ENCODE peak calls at places on chromosomes 16 and 17, in nine cellular contexts. V, Y, H, Q, B, S, T, I and G are unnamed samples.

GRCh38 chr16:83233153-83233552 is 574.6 kb upstream of the HSBP1 start:
- DNase-seq in V (no peak), Y (no peak), H (no peak), Q (no peak), B (no peak), S (no peak), T (no peak), I (no peak), G (no peak)

GRCh38 chr16:4511441-4512082 is 27.0 kb downstream of the CDIP1 start:
- DNase-seq in V (peak), Y (peak), H (no peak), Q (peak), B (peak), S (peak), T (peak), I (peak), G (peak)

GRCh38 chr17:7179317-7180254 is at the start of gene ASGR1:
- DNase-seq in V (no peak), Y (peak), H (no peak), Q (no peak), B (no peak), S (no peak), T (no peak), I (no peak), G (no peak)

GRCh38 chr16:54281535-54282201 is 4.9 kb downstream of the IRX3 start:
- DNase-seq in V (no peak), Y (peak), H (no peak), Q (no peak), B (no peak), S (peak), T (no peak), I (no peak), G (no peak)

GRCh38 chr17:79814966-79815835 is 18.3 kb upstream of the CBX8 start:
- DNase-seq in V (peak), Y (peak), H (no peak), Q (peak), B (peak), S (peak), T (no peak), I (no peak), G (peak)

GRCh38 chr16:67537636-67538591 is 9.3 kb downstream of the RIPOR1 start:
- DNase-seq in V (peak), Y (peak), H (peak), Q (peak), B (no peak), S (peak), T (no peak), I (no peak), G (no peak)

GRCh38 chr16:90048347-90048722 is 28.8 kb downstream of the PRDM7 start:
- DNase-seq in V (no peak), Y (no peak), H (peak), Q (no peak), B (no peak), S (no peak), T (no peak), I (no peak), G (no peak)

GRCh38 chr17:43673516-43674323 is 12.0 kb upstream of the MEOX1 start:
- DNase-seq in V (peak), Y (peak), H (peak), Q (peak), B (peak), S (peak), T (peak), I (peak), G (peak)

GRCh38 chr16:82653550-82654511 is 27.1 kb downstream of the CDH13 start:
- DNase-seq in V (no peak), Y (peak), H (peak), Q (no peak), B (peak), S (no peak), T (peak), I (no peak), G (peak)

GRCh38 chr17:81420769-81421462 is 25.7 kb downstream of the BAHCC1 start:
- DNase-seq in V (no peak), Y (no peak), H (no peak), Q (peak), B (no peak), S (no peak), T (no peak), I (no peak), G (peak)

GRCh38 chr17:20981046-20981920 is 61.5 kb downstream of the USP22 start:
- DNase-seq in V (no peak), Y (no peak), H (no peak), Q (no peak), B (no peak), S (peak), T (no peak), I (no peak), G (no peak)

GRCh38 chr16:81405702-81406113 is 38.9 kb upstream of the CMIP start:
- DNase-seq in V (peak), Y (peak), H (no peak), Q (peak), B (peak), S (peak), T (peak), I (peak), G (peak)

GRCh38 chr16:85391769-85392583 is 221.1 kb upstream of the GSE1 start:
- DNase-seq in V (peak), Y (no peak), H (no peak), Q (no peak), B (peak), S (no peak), T (no peak), I (no peak), G (no peak)

GRCh38 chr17:60086822-60087591 is 8.3 kb upstream of the HEATR6 start:
- DNase-seq in V (no peak), Y (no peak), H (no peak), Q (no peak), B (no peak), S (no peak), T (no peak), I (no peak), G (peak)

GRCh38 chr16:85206472-85207356 is 94.4 kb upstream of the CIBAR2 start:
- DNase-seq in V (peak), Y (peak), H (no peak), Q (peak), B (no peak), S (peak), T (no peak), I (no peak), G (peak)

GRCh38 chr16:54216268-54217187 is 70.1 kb downstream of the IRX3 start:
- DNase-seq in V (no peak), Y (no peak), H (no peak), Q (no peak), B (no peak), S (no peak), T (no peak), I (no peak), G (no peak)

GRCh38 chr17:51336112-51336822 is 75.9 kb downstream of the UTP18 start:
- DNase-seq in V (no peak), Y (no peak), H (no peak), Q (no peak), B (no peak), S (peak), T (no peak), I (no peak), G (no peak)

GRCh38 chr16:66004706-66005105 is 361.8 kb upstream of the CDH5 start:
- DNase-seq in V (no peak), Y (no peak), H (no peak), Q (no peak), B (no peak), S (no peak), T (no peak), I (no peak), G (peak)

GRCh38 chr16:8905168-8905762 is 23.1 kb downstream of the LITAFD start:
- DNase-seq in V (no peak), Y (peak), H (no peak), Q (no peak), B (no peak), S (no peak), T (peak), I (peak), G (no peak)

GRCh38 chr16:68520649-68521086 is 18.4 kb upstream of the ZFP90 start:
- DNase-seq in V (peak), Y (peak), H (peak), Q (peak), B (peak), S (peak), T (peak), I (peak), G (peak)

GRCh38 chr17:18951941-18952842 is at the start of gene SLC5A10:
- DNase-seq in V (no peak), Y (no peak), H (no peak), Q (no peak), B (no peak), S (peak), T (peak), I (no peak), G (no peak)

GRCh38 chr17:14057591-14057990 is 11.7 kb upstream of the COX10 start:
- DNase-seq in V (no peak), Y (no peak), H (no peak), Q (no peak), B (no peak), S (no peak), T (no peak), I (no peak), G (no peak)

GRCh38 chr17:79707931-79708891 is 22.5 kb upstream of the ENPP7 start:
- DNase-seq in V (peak), Y (peak), H (peak), Q (peak), B (peak), S (peak), T (peak), I (no peak), G (no peak)

GRCh38 chr17:27546624-27547300 is 84.2 kb upstream of the LGALS9 start:
- DNase-seq in V (no peak), Y (no peak), H (no peak), Q (no peak), B (no peak), S (no peak), T (no peak), I (no peak), G (no peak)

GRCh38 chr17:6677158-6677831 is 25.7 kb downstream of the C17orf100 start:
- DNase-seq in V (no peak), Y (no peak), H (no peak), Q (no peak), B (peak), S (peak), T (no peak), I (no peak), G (no peak)

GRCh38 chr17:62653831-62654829 is 26.7 kb downstream of the MRC2 start:
- DNase-seq in V (no peak), Y (peak), H (no peak), Q (peak), B (no peak), S (peak), T (no peak), I (no peak), G (peak)

GRCh38 chr17:62656446-62656845 is 29.0 kb downstream of the MRC2 start:
- DNase-seq in V (no peak), Y (no peak), H (no peak), Q (no peak), B (no peak), S (no peak), T (no peak), I (no peak), G (no peak)

GRCh38 chr17:62650587-62650986 is 23.1 kb downstream of the MRC2 start:
- DNase-seq in V (no peak), Y (no peak), H (no peak), Q (no peak), B (peak), S (no peak), T (no peak), I (no peak), G (no peak)

GRCh38 chr17:62652251-62653001 is 25.0 kb downstream of the MRC2 start:
- DNase-seq in V (no peak), Y (peak), H (no peak), Q (peak), B (peak), S (peak), T (peak), I (no peak), G (peak)

GRCh38 chr17:62653002-62653830 is 25.7 kb downstream of the MRC2 start:
- DNase-seq in V (no peak), Y (peak), H (peak), Q (peak), B (no peak), S (peak), T (peak), I (no peak), G (peak)
- H3K4me3 ChIP-seq in V (peak), Y (peak), H (peak), Q (peak), B (no peak), S (peak), T (peak), I (peak), G (peak)

GRCh38 chr16:6113749-6114148 is 1016.2 kb upstream of the EEF2KMT start:
- DNase-seq in V (no peak), Y (no peak), H (no peak), Q (no peak), B (no peak), S (no peak), T (no peak), I (no peak), G (no peak)

GRCh38 chr16:6106061-6106460 is 1008.5 kb upstream of the EEF2KMT start:
- DNase-seq in V (no peak), Y (no peak), H (no peak), Q (no peak), B (no peak), S (no peak), T (no peak), I (no peak), G (no peak)

GRCh38 chr16:6112700-6113099 is 1015.1 kb upstream of the EEF2KMT start:
- DNase-seq in V (no peak), Y (no peak), H (no peak), Q (no peak), B (no peak), S (no peak), T (no peak), I (no peak), G (no peak)

GRCh38 chr16:6111390-6111789 is 1013.8 kb upstream of the EEF2KMT start:
- DNase-seq in V (no peak), Y (no peak), H (no peak), Q (no peak), B (no peak), S (no peak), T (no peak), I (no peak), G (no peak)
- H3K4me3 ChIP-seq in V (no peak), Y (no peak), H (no peak), Q (no peak), B (no peak), S (no peak), T (no peak), I (no peak), G (no peak)

DNA sequence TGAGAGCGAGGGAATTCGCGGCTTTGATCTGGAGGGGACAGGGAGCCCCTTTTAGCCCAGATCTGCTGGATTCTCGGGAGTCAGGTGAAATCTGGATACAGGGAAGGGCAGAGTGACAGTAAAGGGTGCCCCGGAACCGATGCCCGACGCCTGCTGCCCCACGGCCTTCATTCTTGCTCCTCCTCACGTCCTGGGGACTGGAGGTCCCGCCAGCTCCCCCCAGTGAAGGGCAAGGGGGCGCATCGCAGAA is 596 bp downstream of the OR1F1 start:
- DNase-seq in V (no peak), Y (no peak), H (no peak), Q (no peak), B (no peak), S (no peak), T (no peak), I (no peak), G (no peak)
- H3K4me3 ChIP-seq in V (no peak), Y (peak), H (no peak), Q (no peak), B (peak), S (peak), T (peak), I (peak), G (peak)

GRCh38 chr17:47707884-47708283 is 13.9 kb downstream of the TBKBP1 start:
- DNase-seq in V (no peak), Y (no peak), H (no peak), Q (no peak), B (no peak), S (no peak), T (no peak), I (no peak), G (no peak)

GRCh38 chr17:47708312-47708863 is 14.4 kb downstream of the TBKBP1 start:
- DNase-seq in V (no peak), Y (no peak), H (no peak), Q (no peak), B (no peak), S (no peak), T (no peak), I (no peak), G (no peak)

GRCh38 chr17:47708864-47709541 is 15.0 kb downstream of the TBKBP1 start:
- DNase-seq in V (no peak), Y (no peak), H (no peak), Q (no peak), B (no peak), S (peak), T (no peak), I (no peak), G (no peak)

GRCh38 chr17:47711366-47712099 is 17.6 kb downstream of the TBKBP1 start:
- DNase-seq in V (no peak), Y (no peak), H (no peak), Q (no peak), B (no peak), S (no peak), T (no peak), I (no peak), G (no peak)

DNA sequence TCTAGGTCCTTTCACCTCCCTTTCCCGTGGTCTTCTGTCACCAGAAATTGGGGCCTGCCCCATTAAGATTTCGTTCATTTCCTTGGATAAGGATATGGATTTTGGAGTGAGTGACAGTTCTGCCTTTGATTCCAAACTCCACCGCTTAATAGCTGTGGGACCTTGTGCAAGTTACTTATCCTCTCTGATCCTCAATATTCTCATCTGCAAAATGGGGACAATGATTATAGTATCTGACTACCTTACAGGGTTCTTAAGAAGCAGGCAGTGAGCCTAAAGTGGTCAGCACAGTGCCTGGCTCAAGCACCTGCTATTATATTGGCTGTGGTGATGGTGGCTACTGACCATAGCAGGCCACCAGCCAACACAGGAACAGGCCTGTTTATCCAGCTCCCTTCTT is 15.6 kb downstream of the TBKBP1 start:
- DNase-seq in V (no peak), Y (no peak), H (no peak), Q (no peak), B (no peak), S (no peak), T (no peak), I (no peak), G (no peak)
- H3K4me3 ChIP-seq in V (no peak), Y (no peak), H (no peak), Q (no peak), B (no peak), S (no peak), T (no peak), I (no peak), G (no peak)

GRCh38 chr17:68804777-68805176 is 150.4 kb downstream of the ABCA8 start:
- DNase-seq in V (no peak), Y (no peak), H (no peak), Q (no peak), B (no peak), S (no peak), T (no peak), I (no peak), G (no peak)

GRCh38 chr17:68807998-68808772 is 147.0 kb downstream of the ABCA8 start:
- DNase-seq in V (no peak), Y (no peak), H (no peak), Q (no peak), B (no peak), S (no peak), T (no peak), I (no peak), G (peak)

GRCh38 chr17:68805609-68806008 is 149.6 kb downstream of the ABCA8 start:
- DNase-seq in V (no peak), Y (no peak), H (no peak), Q (no peak), B (no peak), S (no peak), T (no peak), I (no peak), G (no peak)

GRCh38 chr17:68812876-68813584 is 142.2 kb downstream of the ABCA8 start:
- DNase-seq in V (no peak), Y (no peak), H (no peak), Q (no peak), B (no peak), S (no peak), T (no peak), I (no peak), G (no peak)

GRCh38 chr17:68809148-68809547 is 146.0 kb downstream of the ABCA8 start:
- DNase-seq in V (no peak), Y (no peak), H (no peak), Q (no peak), B (no peak), S (no peak), T (no peak), I (no peak), G (no peak)
- H3K4me3 ChIP-seq in V (no peak), Y (no peak), H (no peak), Q (no peak), B (no peak), S (no peak), T (no peak), I (no peak), G (no peak)

GRCh38 chr17:8494021-8494420 is 58.3 kb downstream of the NDEL1 start:
- DNase-seq in V (no peak), Y (no peak), H (no peak), Q (no peak), B (no peak), S (no peak), T (no peak), I (no peak), G (no peak)

GRCh38 chr17:8494506-8495111 is 58.9 kb downstream of the NDEL1 start:
- DNase-seq in V (no peak), Y (no peak), H (no peak), Q (no peak), B (no peak), S (no peak), T (no peak), I (no peak), G (no peak)

GRCh38 chr17:8489841-8490240 is 54.2 kb downstream of the NDEL1 start:
- DNase-seq in V (no peak), Y (no peak), H (no peak), Q (no peak), B (no peak), S (no peak), T (no peak), I (no peak), G (no peak)

GRCh38 chr17:8490256-8491023 is 54.8 kb downstream of the NDEL1 start:
- DNase-seq in V (no peak), Y (no peak), H (no peak), Q (no peak), B (no peak), S (no peak), T (no peak), I (no peak), G (no peak)

DNA sequence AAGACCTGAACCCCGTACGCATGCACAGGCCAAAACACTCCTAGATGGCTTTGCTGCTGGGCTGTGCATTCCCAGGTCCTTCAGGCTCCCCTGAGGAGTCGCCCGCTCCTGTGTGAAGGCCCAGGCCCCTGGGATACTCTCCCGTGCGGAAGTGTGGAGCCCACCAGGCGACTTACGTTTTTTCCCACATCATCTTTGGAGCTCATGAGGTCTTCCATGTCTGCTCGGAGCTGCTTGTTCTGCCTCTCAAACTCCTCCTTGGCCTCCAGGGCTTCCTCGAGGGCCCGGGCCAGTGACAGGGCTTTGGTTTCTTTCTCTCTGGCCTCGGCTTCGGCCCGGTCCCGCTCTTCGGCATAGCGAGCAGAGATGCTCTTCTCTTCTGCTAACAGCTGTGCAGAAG is 56.4 kb downstream of the NDEL1 start:
- DNase-seq in V (no peak), Y (no peak), H (no peak), Q (no peak), B (no peak), S (no peak), T (no peak), I (no peak), G (no peak)
- H3K4me3 ChIP-seq in V (no peak), Y (no peak), H (no peak), Q (no peak), B (no peak), S (no peak), T (no peak), I (no peak), G (no peak)

DNA sequence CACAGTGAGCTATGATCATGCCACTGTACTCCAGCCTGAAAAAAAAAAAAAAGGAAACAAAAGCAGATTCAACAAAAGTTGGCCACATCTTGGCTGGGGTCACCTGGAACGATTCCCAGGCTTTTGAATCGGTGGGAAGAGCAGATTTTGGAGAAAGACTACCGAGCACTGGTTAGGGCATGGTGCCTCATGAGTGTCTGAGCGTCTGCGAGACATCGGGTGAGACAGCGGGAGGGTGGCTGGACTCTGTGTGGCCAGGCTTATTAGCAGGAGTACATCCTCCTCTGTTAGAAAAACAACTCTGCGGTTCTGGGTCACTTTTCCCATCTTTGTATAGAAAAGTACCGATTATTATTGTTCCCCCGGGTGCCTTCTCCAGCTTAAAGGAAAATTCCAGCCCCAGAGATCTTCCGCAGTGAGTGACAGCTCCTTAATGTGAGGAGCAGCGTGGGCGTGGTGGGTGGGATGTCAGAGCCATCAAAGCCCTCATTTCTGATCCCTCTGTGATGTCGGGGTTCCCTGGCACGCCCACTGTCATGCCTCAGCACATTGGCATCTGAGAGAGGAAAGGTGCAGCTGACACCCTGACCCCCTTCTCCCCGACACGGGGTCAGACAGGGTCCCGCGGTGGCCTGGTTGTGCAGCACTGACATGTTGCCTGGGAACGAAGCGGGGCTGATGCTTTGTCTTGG is 6.9 kb downstream of the RGS9 start:
- DNase-seq in V (no peak), Y (no peak), H (no peak), Q (no peak), B (no peak), S (no peak), T (no peak), I (no peak), G (no peak)
- H3K4me3 ChIP-seq in V (no peak), Y (no peak), H (no peak), Q (no peak), B (no peak), S (no peak), T (no peak), I (no peak), G (no peak)